ENCODE peak calls at places on chromosome 19, in four cellular contexts. X is CD8-positive, alpha-beta T cell; R is GM23248; K is CD4-positive, alpha-beta memory T cell. B is an unnamed sample.
A peak's percentile ranks its signal among the peaks of the same experiment; 100 is the strongest.

GRCh38 chr19:34128558-34129250 is 43.6 kb upstream of the LSM14A start:
- DNase-seq in K (no peak), R (peak; percentile 69), X (no peak), B (no peak)

GRCh38 chr19:41297628-41298326 is 12.2 kb upstream of the CCDC97 start:
- DNase-seq in X (no peak), K (no peak), R (peak; percentile 23), B (no peak)

GRCh38 chr19:20513179-20513934 is 52.2 kb downstream of the ZNF737 start:
- DNase-seq in X (no peak), K (no peak), R (no peak), B (no peak)

GRCh38 chr19:47305309-47305751 is 4.3 kb upstream of the C5AR1 start:
- DNase-seq in X (peak; percentile 45), R (peak; percentile 95), K (peak; percentile 43), B (peak; percentile 86)

GRCh38 chr19:8396563-8397203 is 6.5 kb downstream of the RAB11B start:
- DNase-seq in X (peak; percentile 49), K (peak; percentile 57), R (peak; percentile 77), B (peak; percentile 71)

GRCh38 chr19:14361824-14362223 is 19.4 kb upstream of the ADGRE5 start:
- DNase-seq in K (peak; percentile 59), X (no peak), R (no peak), B (no peak)

GRCh38 chr19:9148687-9149086 is 8.5 kb downstream of the ZNF317 start:
- DNase-seq in X (no peak), R (no peak), K (no peak), B (peak; percentile 10)

GRCh38 chr19:6947745-6948144 is 60.4 kb downstream of the ADGRE1 start:
- DNase-seq in K (no peak), X (no peak), R (peak; percentile 76), B (peak; percentile 54)

GRCh38 chr19:41753936-41754529 is 1.3 kb upstream of the CEACAM6 start:
- DNase-seq in X (peak; percentile 58), K (peak; percentile 61), R (peak; percentile 41), B (peak; percentile 34)

GRCh38 chr19:7515091-7515470 is 822 bp upstream of the ZNF358 start:
- DNase-seq in R (no peak), X (no peak), K (no peak), B (no peak)

GRCh38 chr19:7216373-7216902 is 77.8 kb downstream of the INSR start:
- DNase-seq in R (no peak), K (no peak), X (no peak), B (no peak)

GRCh38 chr19:45346449-45346848 is 5.9 kb downstream of the KLC3 start:
- DNase-seq in K (no peak), R (peak; percentile 58), X (no peak), B (no peak)

GRCh38 chr19:42528354-42529247 is at the start of gene CEACAM1:
- DNase-seq in R (peak; percentile 12), K (peak; percentile 48), X (peak; percentile 20), B (peak; percentile 47)

GRCh38 chr19:24054044-24054935 is 32.7 kb upstream of the ZNF254 start:
- DNase-seq in R (peak; percentile 94), K (no peak), X (no peak), B (no peak)

GRCh38 chr19:32404939-32405430 is 585 bp upstream of the DPY19L3 start:
- DNase-seq in X (no peak), R (peak; percentile 55), K (no peak), B (peak; percentile 80)

GRCh38 chr19:30479657-30480056 is 107.5 kb downstream of the ZNF536 start:
- DNase-seq in K (no peak), R (no peak), X (no peak), B (no peak)
- H3K9me3 ChIP-seq in K (no peaks in the 10 kb centered on the region), R (no peaks in the 10 kb centered on the region), X (no peaks in the 10 kb centered on the region), B (no peaks in the 10 kb centered on the region)

GRCh38 chr19:2038284-2039081 is 12.6 kb downstream of the MKNK2 start:
- DNase-seq in X (no peak), R (no peak), K (no peak), B (peak; percentile 35)
- H3K27ac ChIP-seq in X (no peak overlapping the region), R (no peak overlapping the region), K (peak overlapping the region; percentile 20), B (peak overlapping the region; percentile 93)

GRCh38 chr19:38697197-38697596 is 47.1 kb downstream of the CAPN12 start:
- DNase-seq in X (no peak), K (no peak), R (no peak), B (no peak)

GRCh38 chr19:38696733-38697055 is 47.6 kb downstream of the CAPN12 start:
- DNase-seq in R (no peak), X (no peak), K (no peak), B (no peak)

GRCh38 chr19:38693380-38694223 is 46.2 kb downstream of the ACTN4 start:
- DNase-seq in X (peak; percentile 22), R (peak; percentile 79), K (peak; percentile 56), B (no peak)

GRCh38 chr19:38695832-38696732 is 48.2 kb downstream of the CAPN12 start:
- DNase-seq in K (no peak), X (no peak), R (no peak), B (no peak)

DNA sequence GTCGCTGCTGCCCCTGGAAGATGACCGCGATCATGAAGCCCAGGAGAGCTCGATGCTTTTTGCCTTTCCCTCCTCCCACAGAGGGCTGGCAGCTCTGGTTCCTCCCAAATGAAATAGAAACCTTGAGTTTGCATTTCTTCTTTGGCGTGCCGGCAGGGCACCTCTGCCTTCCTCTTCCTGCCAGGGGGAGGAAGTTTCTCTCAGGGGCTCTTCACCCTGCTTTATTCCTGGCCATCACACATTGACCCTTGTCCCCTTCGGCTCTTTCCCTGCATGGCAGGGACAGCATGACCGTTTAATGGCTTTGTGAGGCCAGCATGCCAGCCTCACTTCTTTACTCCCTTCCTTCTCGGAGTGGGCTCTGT is 47.9 kb downstream of the ACTN4 start:
- DNase-seq in R (no peak), X (no peak), K (no peak), B (no peak)
- H3K4me1 ChIP-seq in R (peaks cover 40% of the 10 kb centered on the region), X (peaks cover 33% of the 10 kb centered on the region), K (peaks cover 88% of the 10 kb centered on the region), B (peaks cover 38% of the 10 kb centered on the region)

GRCh38 chr19:2771786-2772674 is 11.0 kb downstream of the SGTA start:
- DNase-seq in K (no peak), R (no peak), X (no peak), B (no peak)
- H3K9me3 ChIP-seq in K (no peaks in the 10 kb centered on the region), R (no peaks in the 10 kb centered on the region), X (no peaks in the 10 kb centered on the region), B (no peaks in the 10 kb centered on the region)

GRCh38 chr19:56567274-56568120 is at the start of gene ZNF470:
- DNase-seq in X (peak; percentile 80), K (peak; percentile 81), R (peak; percentile 98), B (peak; percentile 97)
- H3K27ac ChIP-seq in X (peak within 1 kb of the TSS; percentile 61), K (peak within 1 kb of the TSS; percentile 59), R (peak within 1 kb of the TSS; percentile 54), B (peak within 1 kb of the TSS; percentile 80)

GRCh38 chr19:1839658-1840540 is 8.4 kb downstream of the REXO1 start:
- DNase-seq in X (no peak), R (no peak), K (no peak), B (no peak)
- H3K4me1 ChIP-seq in X (peaks cover 42% of the 10 kb centered on the region), R (no peaks in the 10 kb centered on the region), K (peaks cover 56% of the 10 kb centered on the region), B (peaks cover 71% of the 10 kb centered on the region)

DNA sequence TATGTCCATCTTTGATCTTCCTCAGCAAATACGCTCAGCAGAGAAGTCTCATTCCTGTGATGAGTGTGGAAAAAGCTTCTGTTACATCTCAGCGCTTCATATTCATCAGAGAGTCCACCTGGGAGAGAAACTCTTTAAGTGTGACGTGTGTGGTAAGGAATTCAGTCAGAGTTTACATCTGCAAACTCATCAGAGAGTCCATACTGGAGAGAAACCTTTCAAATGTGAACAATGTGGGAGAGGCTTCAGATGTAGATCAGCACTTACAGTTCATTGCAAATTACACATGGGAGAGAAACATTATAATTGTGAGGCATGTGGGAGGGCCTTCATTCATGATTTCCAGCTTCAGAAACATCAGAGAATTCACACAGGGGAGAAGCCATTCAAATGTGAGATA is 5.7 kb upstream of the ZNF284 start:
- DNase-seq in R (no peak), K (no peak), X (no peak), B (no peak)
- H3K9me3 ChIP-seq in R (no peaks in the 10 kb centered on the region), K (peaks cover 6% of the 10 kb centered on the region), X (peaks cover 14% of the 10 kb centered on the region), B (no peaks in the 10 kb centered on the region)

GRCh38 chr19:17327068-17327653 is 7.5 kb downstream of the ANO8 start:
- DNase-seq in R (no peak), K (no peak), X (no peak), B (no peak)
- H3K27ac ChIP-seq in R (no peak overlapping the region), K (no peak overlapping the region), X (no peak overlapping the region), B (no peak overlapping the region)

B was measured in adrenal gland.